ENCODE peak calls at places on chromosomes 12 and 14, in five cellular contexts. K is caudate nucleus, A is heart left ventricle, V is cardiac fibroblast, L is D341Med. Q is an unnamed sample.

GRCh38 chr12:22709292-22709691 is 84.3 kb downstream of the ETNK1 start:
- DNase-seq in K (no peak), A (no peak), V (peak), L (peak), Q (no peak)

GRCh38 chr12:67710582-67710981 is 62.0 kb downstream of the DYRK2 start:
- DNase-seq in K (no peak), A (no peak), V (peak), L (no peak), Q (no peak)

GRCh38 chr12:111184161-111184560 is 184.7 kb downstream of the PHETA1 start:
- DNase-seq in K (no peak), A (no peak), V (no peak), L (no peak), Q (no peak)

GRCh38 chr12:108622425-108622824 is 11.3 kb downstream of the SELPLG start:
- DNase-seq in K (no peak), A (no peak), V (peak), L (no peak), Q (no peak)

GRCh38 chr14:68140111-68140741 is 320.6 kb downstream of the RAD51B start:
- DNase-seq in K (no peak), A (no peak), V (peak), L (no peak), Q (peak)

GRCh38 chr14:38867561-38868150 is 235.4 kb downstream of the SEC23A start:
- DNase-seq in K (peak), A (peak), V (peak), L (peak), Q (peak)

GRCh38 chr12:92476844-92477243 is 225.9 kb upstream of the PLEKHG7 start:
- DNase-seq in K (no peak), A (no peak), V (no peak), L (no peak), Q (no peak)

GRCh38 chr12:20718294-20718693 is 23.2 kb downstream of the SLCO1C1 start:
- DNase-seq in K (no peak), A (no peak), V (no peak), L (no peak), Q (no peak)

GRCh38 chr14:93984987-93985410 is 8.6 kb upstream of the ASB2 start:
- DNase-seq in K (peak), A (no peak), V (peak), L (no peak), Q (peak)

GRCh38 chr12:88946377-88946997 is 366.2 kb upstream of the KITLG start:
- DNase-seq in K (no peak), A (no peak), V (peak), L (peak), Q (no peak)

GRCh38 chr12:49198431-49199155 is 9.7 kb upstream of the TUBA1A start:
- DNase-seq in K (peak), A (peak), V (peak), L (no peak), Q (peak)

GRCh38 chr12:52615208-52615868 is 3.0 kb downstream of the KRT73 start:
- DNase-seq in K (no peak), A (no peak), V (peak), L (peak), Q (no peak)

GRCh38 chr14:35402323-35403084 is 2.0 kb downstream of the NFKBIA start:
- DNase-seq in K (no peak), A (no peak), V (peak), L (no peak), Q (no peak)

GRCh38 chr12:79689477-79690155 is 1.1 kb downstream of the PAWR start:
- DNase-seq in K (no peak), A (peak), V (peak), L (peak), Q (peak)

GRCh38 chr14:105388110-105388951 is 10.0 kb upstream of the TEX22 start:
- DNase-seq in K (no peak), A (peak), V (no peak), L (no peak), Q (no peak)

GRCh38 chr12:71304306-71304705 is 135.3 kb upstream of the LGR5 start:
- DNase-seq in K (no peak), A (no peak), V (no peak), L (no peak), Q (no peak)

GRCh38 chr14:24327303-24327702 is 7.6 kb downstream of the ADCY4 start:
- DNase-seq in K (no peak), A (no peak), V (no peak), L (no peak), Q (no peak)

GRCh38 chr12:3381059-3382047 is 109.7 kb upstream of the PRMT8 start:
- DNase-seq in K (no peak), A (no peak), V (no peak), L (no peak), Q (no peak)

GRCh38 chr12:79886917-79887519 is 47.9 kb downstream of the PPP1R12A start:
- DNase-seq in K (no peak), A (no peak), V (peak), L (peak), Q (no peak)

GRCh38 chr14:94180655-94181271 is 6.6 kb downstream of the PPP4R4 start:
- DNase-seq in K (no peak), A (no peak), V (peak), L (peak), Q (no peak)

GRCh38 chr12:6534914-6535696 is 788 bp downstream of the GAPDH start:
- DNase-seq in K (peak), A (peak), V (peak), L (peak), Q (peak)

GRCh38 chr12:50110127-50110761 is 1.8 kb upstream of the COX14 start:
- DNase-seq in K (no peak), A (peak), V (peak), L (peak), Q (no peak)